ENCODE peak calls at places on chromosomes 13 and 19, in five cellular contexts. One of them, this sample, is unnamed.

GRCh38 chr13:33958964-33959363 is 141.0 kb downstream of the RFC3 start:
- DNase-seq in cardiac muscle cell: no peak
- DNase-seq in transverse colon: no peak
- DNase-seq in neuronal stem cell: no peak
- DNase-seq in heart left ventricle: no peak
- DNase-seq in this sample: no peak

GRCh38 chr13:110888390-110888789 is 26.5 kb downstream of the ANKRD10 start:
- DNase-seq in cardiac muscle cell: no peak
- DNase-seq in transverse colon: no peak
- DNase-seq in heart left ventricle: no peak
- DNase-seq in neuronal stem cell: no peak
- DNase-seq in this sample: no peak

GRCh38 chr19:35349614-35350521 is 2.2 kb downstream of the FFAR1 start:
- DNase-seq in cardiac muscle cell: no peak
- DNase-seq in neuronal stem cell: no peak
- DNase-seq in heart left ventricle: no peak
- DNase-seq in transverse colon: no peak
- DNase-seq in this sample: no peak

GRCh38 chr13:39132286-39132685 is 94.0 kb downstream of the NHLRC3 start:
- DNase-seq in neuronal stem cell: no peak
- DNase-seq in heart left ventricle: no peak
- DNase-seq in transverse colon: no peak
- DNase-seq in cardiac muscle cell: no peak
- DNase-seq in this sample: no peak

GRCh38 chr13:106230450-106230849 is 305.0 kb downstream of the EFNB2 start:
- DNase-seq in heart left ventricle: no peak
- DNase-seq in neuronal stem cell: no peak
- DNase-seq in cardiac muscle cell: peak; percentile 29
- DNase-seq in transverse colon: no peak
- DNase-seq in this sample: no peak

GRCh38 chr13:102729560-102730275 is 34.9 kb upstream of the METTL21C start:
- DNase-seq in neuronal stem cell: no peak
- DNase-seq in heart left ventricle: no peak
- DNase-seq in cardiac muscle cell: peak; percentile 87
- DNase-seq in transverse colon: no peak
- DNase-seq in this sample: no peak

GRCh38 chr13:89969996-89970709 is 1377.3 kb upstream of the MIR17HG start:
- DNase-seq in neuronal stem cell: no peak
- DNase-seq in cardiac muscle cell: no peak
- DNase-seq in transverse colon: no peak
- DNase-seq in heart left ventricle: no peak
- DNase-seq in this sample: no peak

GRCh38 chr19:31415322-31415721 is 66.1 kb upstream of the TSHZ3 start:
- DNase-seq in transverse colon: no peak
- DNase-seq in cardiac muscle cell: no peak
- DNase-seq in neuronal stem cell: no peak
- DNase-seq in heart left ventricle: no peak
- DNase-seq in this sample: no peak

GRCh38 chr13:80116107-80116506 is 224.8 kb downstream of the SPRY2 start:
- DNase-seq in neuronal stem cell: no peak
- DNase-seq in transverse colon: no peak
- DNase-seq in heart left ventricle: no peak
- DNase-seq in cardiac muscle cell: peak; percentile 54
- DNase-seq in this sample: no peak

GRCh38 chr19:41584260-41584810 is 8.4 kb downstream of the CEACAM21 start:
- DNase-seq in cardiac muscle cell: no peak
- DNase-seq in neuronal stem cell: no peak
- DNase-seq in heart left ventricle: no peak
- DNase-seq in transverse colon: no peak
- DNase-seq in this sample: no peak
- H3K27me3 ChIP-seq in cardiac muscle cell: no peaks in the 10 kb centered on the region
- H3K27me3 ChIP-seq in neuronal stem cell: no peaks in the 10 kb centered on the region
- H3K27me3 ChIP-seq in heart left ventricle: no peaks in the 10 kb centered on the region
- H3K27me3 ChIP-seq in transverse colon: no peaks in the 10 kb centered on the region
- H3K27me3 ChIP-seq in this sample: no peaks in the 10 kb centered on the region

DNA sequence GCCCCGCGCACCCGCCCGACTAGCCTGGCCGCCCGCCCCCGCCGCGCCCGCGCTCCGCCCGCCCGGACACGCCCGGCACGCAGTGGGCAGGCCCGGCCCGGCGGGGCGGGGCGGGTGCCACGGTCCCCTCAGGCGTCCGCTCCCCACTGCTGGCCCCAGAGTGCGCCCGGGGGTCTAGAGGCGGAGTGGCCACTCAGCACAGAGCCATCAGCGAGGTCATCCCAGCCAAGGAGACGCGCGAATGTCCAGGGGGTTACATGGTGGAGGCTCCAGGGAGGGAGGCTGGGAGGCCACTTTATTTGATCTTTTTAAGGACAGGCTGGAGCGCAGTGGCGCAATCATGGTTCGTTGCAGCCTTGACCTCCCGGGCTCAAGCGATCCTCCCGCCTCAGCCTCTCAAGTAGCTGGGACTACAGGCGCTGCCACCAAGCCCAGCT is 236 bp upstream of the TINCR start:
- DNase-seq in transverse colon: peak; percentile 49
- DNase-seq in heart left ventricle: no peak
- DNase-seq in neuronal stem cell: no peak
- DNase-seq in cardiac muscle cell: no peak
- DNase-seq in this sample: no peak
- H3K4me3 ChIP-seq in transverse colon: peak overlapping the region; percentile 36
- H3K4me3 ChIP-seq in heart left ventricle: no peak overlapping the region
- H3K4me3 ChIP-seq in neuronal stem cell: no peak overlapping the region
- H3K4me3 ChIP-seq in cardiac muscle cell: peak overlapping the region; percentile 21
- H3K4me3 ChIP-seq in this sample: no peak overlapping the region

GRCh38 chr13:30564489-30564888 is 53.2 kb upstream of the USPL1 start:
- DNase-seq in transverse colon: no peak
- DNase-seq in heart left ventricle: no peak
- DNase-seq in neuronal stem cell: no peak
- DNase-seq in cardiac muscle cell: no peak
- DNase-seq in this sample: no peak
- H3K36me3 ChIP-seq in transverse colon: no peaks in the 10 kb centered on the region
- H3K36me3 ChIP-seq in heart left ventricle: no peaks in the 10 kb centered on the region
- H3K36me3 ChIP-seq in neuronal stem cell: no peaks in the 10 kb centered on the region
- H3K36me3 ChIP-seq in cardiac muscle cell: no peaks in the 10 kb centered on the region
- H3K36me3 ChIP-seq in this sample: no peaks in the 10 kb centered on the region

GRCh38 chr19:18793144-18794028 is 2.3 kb upstream of the COMP start:
- DNase-seq in transverse colon: no peak
- DNase-seq in cardiac muscle cell: no peak
- DNase-seq in heart left ventricle: no peak
- DNase-seq in neuronal stem cell: no peak
- DNase-seq in this sample: no peak

GRCh38 chr19:18796239-18796638 is 5.1 kb upstream of the COMP start:
- DNase-seq in transverse colon: no peak
- DNase-seq in neuronal stem cell: no peak
- DNase-seq in heart left ventricle: no peak
- DNase-seq in cardiac muscle cell: no peak
- DNase-seq in this sample: no peak

GRCh38 chr19:18795540-18795939 is 4.4 kb upstream of the COMP start:
- DNase-seq in neuronal stem cell: no peak
- DNase-seq in transverse colon: no peak
- DNase-seq in heart left ventricle: no peak
- DNase-seq in cardiac muscle cell: peak; percentile 48
- DNase-seq in this sample: no peak

GRCh38 chr19:18794029-18794313 is 2.9 kb upstream of the COMP start:
- DNase-seq in neuronal stem cell: no peak
- DNase-seq in cardiac muscle cell: no peak
- DNase-seq in heart left ventricle: no peak
- DNase-seq in transverse colon: no peak
- DNase-seq in this sample: no peak

GRCh38 chr19:18794692-18795091 is 3.6 kb upstream of the COMP start:
- DNase-seq in transverse colon: no peak
- DNase-seq in heart left ventricle: no peak
- DNase-seq in cardiac muscle cell: no peak
- DNase-seq in neuronal stem cell: no peak
- DNase-seq in this sample: no peak
- H3K27me3 ChIP-seq in transverse colon: peaks cover 91% of the 10 kb centered on the region
- H3K27me3 ChIP-seq in heart left ventricle: peaks cover 85% of the 10 kb centered on the region
- H3K27me3 ChIP-seq in cardiac muscle cell: peaks cover 96% of the 10 kb centered on the region
- H3K27me3 ChIP-seq in neuronal stem cell: peaks cover 61% of the 10 kb centered on the region
- H3K27me3 ChIP-seq in this sample: peaks cover 14% of the 10 kb centered on the region

This sample was measured in CD4-positive, alpha-beta memory T cell.